ENCODE peak calls at places on chromosomes 11 and 22, in four cellular contexts. G is K562, B is H1, P is GM12878. J is an unnamed sample.

GRCh38 chr22:28442951-28443876 is 236.4 kb downstream of the TTC28 start:
- DNase-seq in B (peak), P (no peak), G (no peak), J (peak)

GRCh38 chr11:94751806-94752205 is 16.4 kb upstream of the AMOTL1 start:
- DNase-seq in G (no peak), P (no peak), B (no peak), J (no peak)

GRCh38 chr22:28171135-28171534 is 252.1 kb upstream of the PITPNB start:
- DNase-seq in B (no peak), P (no peak), G (no peak), J (no peak)

GRCh38 chr11:134340354-134340964 is 8.7 kb downstream of the GLB1L2 start:
- DNase-seq in P (no peak), G (no peak), B (no peak), J (no peak)

GRCh38 chr22:46828323-46829139 is 66.1 kb downstream of the TBC1D22A start:
- DNase-seq in B (no peak), P (no peak), G (no peak), J (peak)

GRCh38 chr11:400241-400729 is 6.3 kb downstream of the PKP3 start:
- DNase-seq in B (no peak), P (no peak), G (no peak), J (no peak)

GRCh38 chr22:41826430-41827383 is 6.2 kb upstream of the SREBF2 start:
- DNase-seq in B (no peak), G (no peak), P (no peak), J (no peak)

GRCh38 chr11:123111465-123111864 is 49.5 kb upstream of the HSPA8 start:
- DNase-seq in B (no peak), P (no peak), G (peak), J (peak)

GRCh38 chr22:22449819-22450218 is 58.7 kb downstream of the ZNF280B start:
- DNase-seq in B (no peak), G (no peak), P (no peak), J (no peak)

GRCh38 chr22:22450343-22450839 is 58.2 kb downstream of the ZNF280B start:
- DNase-seq in B (no peak), P (peak), G (no peak), J (no peak)

GRCh38 chr22:22452211-22452610 is 56.3 kb downstream of the ZNF280B start:
- DNase-seq in B (no peak), P (no peak), G (no peak), J (no peak)

GRCh38 chr22:22442928-22443709 is 65.4 kb downstream of the ZNF280B start:
- DNase-seq in P (no peak), B (no peak), G (no peak), J (no peak)

GRCh38 chr22:22446527-22446926 is 62.0 kb downstream of the ZNF280B start:
- DNase-seq in G (no peak), P (no peak), B (no peak), J (no peak)
- TF ChIP-seq NRF1 in G (no peak), P (no peak), B (no peak), J (no peak)

GRCh38 chr11:33454264-33454663 is 197.1 kb downstream of the HIPK3 start:
- DNase-seq in B (no peak), P (no peak), G (no peak), J (peak)
- TF ChIP-seq NRF1 in B (no peak), P (no peak), G (no peak), J (no peak)

GRCh38 chr11:11966354-11966741 is 42.1 kb downstream of the DKK3 start:
- DNase-seq in G (no peak), B (no peak), P (no peak), J (no peak)
- TF ChIP-seq NRF1 in G (no peak), B (no peak), P (no peak), J (no peak)

GRCh38 chr11:111306321-111306720 is 8.0 kb downstream of the POU2AF3 start:
- DNase-seq in P (no peak), G (no peak), B (no peak), J (no peak)

GRCh38 chr11:111309516-111309915 is 11.2 kb downstream of the POU2AF3 start:
- DNase-seq in B (no peak), G (no peak), P (no peak), J (no peak)

GRCh38 chr11:111310088-111310487 is 11.7 kb downstream of the POU2AF3 start:
- DNase-seq in B (no peak), G (no peak), P (no peak), J (no peak)

GRCh38 chr11:111307472-111308108 is 9.2 kb downstream of the POU2AF3 start:
- DNase-seq in G (no peak), B (no peak), P (no peak), J (no peak)

GRCh38 chr11:111308140-111308539 is 9.8 kb downstream of the POU2AF3 start:
- DNase-seq in B (no peak), P (no peak), G (no peak), J (no peak)
- TF ChIP-seq NRF1 in B (no peak), P (no peak), G (no peak), J (no peak)

J was measured in SK-N-SH.